ENCODE peak calls at places on chromosomes 6 and 20, in six cellular contexts. V is brain microvascular endothelial cell, N is HAP-1, W is heart right ventricle, Y is Panc1, T is heart left ventricle. O is an unnamed sample.
A peak's percentile ranks its signal among the peaks of the same experiment; 100 is the strongest.

GRCh38 chr20:45036044-45036755 is 64.7 kb downstream of the KCNS1 start:
- DNase-seq in W (no peak), T (no peak), N (no peak), V (peak; percentile 56), Y (no peak), O (peak; percentile 80)

GRCh38 chr6:83853178-83853967 is at the start of gene RIPPLY2:
- DNase-seq in W (no peak), V (no peak), Y (no peak), N (no peak), T (peak; percentile 56), O (no peak)

GRCh38 chr6:2188856-2189384 is 56.5 kb downstream of the GMDS start:
- DNase-seq in T (no peak), V (no peak), N (no peak), W (no peak), Y (no peak), O (no peak)

GRCh38 chr6:44012078-44012493 is 115.2 kb downstream of the MRPL14 start:
- DNase-seq in Y (no peak), W (no peak), T (no peak), V (peak; percentile 93), N (no peak), O (peak; percentile 99)

GRCh38 chr6:4581468-4582420 is 194.5 kb upstream of the CDYL start:
- DNase-seq in T (no peak), W (no peak), Y (no peak), N (no peak), V (peak; percentile 88), O (peak; percentile 56)

GRCh38 chr6:105077592-105078463 is 102.0 kb downstream of the POPDC3 start:
- DNase-seq in W (no peak), N (peak; percentile 49), Y (no peak), V (peak; percentile 15), T (no peak), O (peak; percentile 84)

GRCh38 chr6:169029861-169030260 is 223.8 kb downstream of the THBS2 start:
- DNase-seq in Y (no peak), V (no peak), W (no peak), T (no peak), N (no peak), O (no peak)

GRCh38 chr6:112225691-112226090 is 28.7 kb downstream of the LAMA4 start:
- DNase-seq in V (no peak), W (no peak), N (no peak), T (no peak), Y (no peak), O (no peak)

GRCh38 chr6:37669306-37669705 is 28.4 kb downstream of the MDGA1 start:
- DNase-seq in V (no peak), W (no peak), Y (no peak), N (no peak), T (no peak), O (no peak)

GRCh38 chr6:3325210-3325609 is 66.5 kb downstream of the PSMG4 start:
- DNase-seq in Y (no peak), V (peak; percentile 63), W (no peak), N (no peak), T (no peak), O (peak; percentile 25)

GRCh38 chr6:150084426-150084825 is 15.5 kb upstream of the ULBP3 start:
- DNase-seq in T (no peak), Y (no peak), V (no peak), W (no peak), N (no peak), O (no peak)

GRCh38 chr20:57408536-57409233 is 17.5 kb downstream of the RBM38 start:
- DNase-seq in N (no peak), Y (no peak), V (no peak), T (peak; percentile 34), W (no peak), O (no peak)

GRCh38 chr6:27837636-27838512 is 74.3 kb downstream of the OR2B2 start:
- DNase-seq in Y (peak; percentile 100), N (peak; percentile 98), T (peak; percentile 85), V (peak; percentile 98), W (peak; percentile 80), O (peak; percentile 99)

GRCh38 chr6:78942451-78942850 is 75.1 kb downstream of the IRAK1BP1 start:
- DNase-seq in Y (no peak), N (no peak), W (no peak), T (no peak), V (no peak), O (peak; percentile 36)

GRCh38 chr6:23526519-23526918 is 599.5 kb upstream of the NRSN1 start:
- DNase-seq in V (peak; percentile 5), T (no peak), W (no peak), N (no peak), Y (no peak), O (peak; percentile 21)

GRCh38 chr6:128365520-128366160 is 154.8 kb downstream of the PTPRK start:
- DNase-seq in Y (no peak), N (no peak), W (no peak), V (no peak), T (no peak), O (peak; percentile 19)

GRCh38 chr6:111418971-111419693 is 63.9 kb downstream of the REV3L start:
- DNase-seq in Y (no peak), T (no peak), V (peak; percentile 59), N (no peak), W (no peak), O (peak; percentile 79)

GRCh38 chr6:158175111-158175510 is 7.0 kb downstream of the GTF2H5 start:
- DNase-seq in Y (no peak), W (no peak), T (no peak), V (no peak), N (no peak), O (no peak)

GRCh38 chr20:3027987-3028386 is 15.4 kb upstream of the GNRH2 start:
- DNase-seq in W (no peak), T (no peak), Y (no peak), N (no peak), V (no peak), O (no peak)

GRCh38 chr6:39688494-39688893 is 36.7 kb downstream of the KIF6 start:
- DNase-seq in T (no peak), N (no peak), V (peak; percentile 70), Y (no peak), W (no peak), O (peak; percentile 55)

GRCh38 chr6:1633366-1634021 is 23.8 kb downstream of the FOXC1 start:
- DNase-seq in T (no peak), V (no peak), N (no peak), W (no peak), Y (no peak), O (no peak)

GRCh38 chr6:83055366-83055964 is 10.2 kb downstream of the UBE3D start:
- DNase-seq in N (peak; percentile 63), T (no peak), W (peak; percentile 41), Y (no peak), V (peak; percentile 49), O (no peak)

GRCh38 chr6:28474441-28475219 is 31.3 kb upstream of the ZSCAN23 start:
- DNase-seq in Y (peak; percentile 92), N (peak; percentile 79), W (no peak), V (peak; percentile 85), T (no peak), O (peak; percentile 82)

GRCh38 chr6:106182455-106182854 is 96.3 kb downstream of the PRDM1 start:
- DNase-seq in Y (no peak), W (no peak), N (no peak), T (no peak), V (no peak), O (no peak)
- H3K4me3 ChIP-seq in Y (no peak overlapping the region), W (no peak overlapping the region), N (no peak overlapping the region), T (no peak overlapping the region), V (no peak overlapping the region), O (no peak overlapping the region)

DNA sequence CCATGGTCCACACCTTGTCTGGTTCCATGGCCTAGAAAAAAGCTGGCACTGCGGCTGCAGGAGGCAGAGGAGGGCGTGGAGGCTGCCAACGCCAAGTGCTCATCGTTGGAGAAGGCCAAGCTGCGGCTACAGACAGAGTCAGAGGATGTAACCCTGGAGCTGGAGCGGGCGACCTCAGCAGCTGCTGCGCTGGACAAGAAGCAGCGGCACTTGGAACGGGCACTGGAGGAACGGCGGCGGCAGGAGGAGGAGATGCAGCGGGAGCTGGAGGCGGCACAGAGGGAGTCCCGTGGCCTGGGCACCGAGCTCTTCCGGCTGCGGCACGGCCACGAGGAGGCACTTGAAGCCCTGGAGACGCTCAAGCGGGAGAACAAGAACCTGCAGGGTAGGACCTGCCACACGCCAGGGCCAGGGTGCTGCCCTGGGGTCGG is 43.4 kb downstream of the MYH7B start:
- DNase-seq in N (no peak), T (peak; percentile 61), V (no peak), Y (no peak), W (no peak), O (no peak)
- H3K36me3 ChIP-seq in N (peaks cover 56% of the 10 kb centered on the region), T (peaks cover 99% of the 10 kb centered on the region), V (peaks cover 65% of the 10 kb centered on the region), Y (no peaks in the 10 kb centered on the region), W (peaks cover 22% of the 10 kb centered on the region), O (peaks cover 30% of the 10 kb centered on the region)

GRCh38 chr20:64047968-64048401 is 1.5 kb downstream of the SOX18 start:
- DNase-seq in N (no peak), Y (no peak), W (no peak), V (no peak), T (no peak), O (no peak)
- H3K4me3 ChIP-seq in N (no peak overlapping the region), Y (peak overlapping the region; percentile 33), W (peak overlapping the region; percentile 59), V (no peak overlapping the region), T (peak overlapping the region; percentile 61), O (no peak overlapping the region)

GRCh38 chr6:29935273-29935955 is 6.9 kb upstream of the HLA-A start:
- DNase-seq in N (no peak), Y (no peak), T (no peak), V (no peak), W (no peak), O (no peak)

GRCh38 chr6:29938746-29939508 is 3.4 kb upstream of the HLA-A start:
- DNase-seq in Y (no peak), V (no peak), T (no peak), W (no peak), N (peak; percentile 23), O (no peak)

DNA sequence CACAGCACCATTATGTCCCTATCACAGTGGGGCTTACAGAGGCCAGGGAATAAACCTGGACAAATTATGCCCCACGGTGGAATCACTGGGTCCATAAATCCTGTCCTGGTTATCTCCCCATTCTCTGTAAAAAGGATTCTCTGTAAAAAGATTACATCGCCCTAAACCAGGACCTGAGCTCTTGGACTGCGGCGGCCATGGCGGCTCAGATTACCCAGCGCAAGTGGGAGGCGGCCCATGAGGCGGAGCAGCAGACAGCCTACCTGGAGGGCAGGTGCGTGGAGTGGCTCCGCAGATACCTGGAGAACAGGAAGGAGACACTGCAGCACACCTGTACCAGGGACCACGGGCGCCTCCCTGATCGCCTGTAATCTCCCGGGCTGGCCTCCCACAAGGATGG is 8.4 kb upstream of the HLA-A start:
- DNase-seq in W (no peak), T (no peak), Y (no peak), N (no peak), V (no peak), O (no peak)
- H3K36me3 ChIP-seq in W (no peaks in the 10 kb centered on the region), T (no peaks in the 10 kb centered on the region), Y (no peaks in the 10 kb centered on the region), N (no peaks in the 10 kb centered on the region), V (no peaks in the 10 kb centered on the region), O (no peaks in the 10 kb centered on the region)

GRCh38 chr6:6565488-6565887 is 23.0 kb upstream of the LY86 start:
- DNase-seq in W (no peak), V (no peak), Y (no peak), T (no peak), N (no peak), O (no peak)
- H3K4me3 ChIP-seq in W (no peak overlapping the region), V (no peak overlapping the region), Y (no peak overlapping the region), T (no peak overlapping the region), N (no peak overlapping the region), O (no peak overlapping the region)

GRCh38 chr6:17790486-17790885 is 83.8 kb upstream of the NUP153 start:
- DNase-seq in W (no peak), N (no peak), Y (no peak), T (no peak), V (no peak), O (no peak)
- H3K36me3 ChIP-seq in W (peaks cover 12% of the 10 kb centered on the region), N (peaks cover 5% of the 10 kb centered on the region), Y (peaks cover 4% of the 10 kb centered on the region), T (peaks cover 91% of the 10 kb centered on the region), V (peaks cover 10% of the 10 kb centered on the region), O (peaks cover 11% of the 10 kb centered on the region)

O was measured in bronchial epithelial cell.